ENCODE peak calls at places on chromosomes 7 and 10, in ten cellular contexts. J is right cardiac atrium; Z is neuronal stem cell; V is CD8-positive, alpha-beta memory T cell; O is mammary epithelial cell; M is A549; H is astrocyte of the spinal cord; Y is AG04450; C is fibroblast of mammary gland; R is psoas muscle. G is an unnamed sample.

GRCh38 chr7:76512941-76513816 is 2.8 kb downstream of the UPK3B start:
- DNase-seq in J (peak; percentile 54), Z (no peak), V (no peak), O (no peak), M (peak; percentile 68), H (no peak), Y (no peak), C (peak; percentile 14), R (peak; percentile 15), G (no peak)

GRCh38 chr7:51455948-51456347 is 139.3 kb upstream of the COBL start:
- DNase-seq in J (no peak), Z (no peak), V (no peak), O (no peak), M (no peak), H (no peak), Y (no peak), C (no peak), R (no peak), G (no peak)

GRCh38 chr7:28406192-28406591 is 6.1 kb upstream of the CREB5 start:
- DNase-seq in J (peak; percentile 30), Z (no peak), V (no peak), O (no peak), M (no peak), H (no peak), Y (no peak), C (peak; percentile 57), R (no peak), G (no peak)

GRCh38 chr7:36115448-36116321 is 37.4 kb upstream of the EEPD1 start:
- DNase-seq in J (peak; percentile 82), Z (no peak), V (peak; percentile 52), O (peak; percentile 95), M (peak; percentile 84), H (peak; percentile 96), Y (peak; percentile 92), C (peak; percentile 98), R (peak; percentile 85), G (peak; percentile 95)

GRCh38 chr7:126574276-126574675 is 678.5 kb downstream of the GRM8 start:
- DNase-seq in J (no peak), Z (no peak), V (no peak), O (peak; percentile 89), M (peak; percentile 7), H (peak; percentile 45), Y (no peak), C (peak; percentile 10), R (no peak), G (peak; percentile 78)

GRCh38 chr10:86945361-86946214 is 11.8 kb downstream of the MMRN2 start:
- DNase-seq in J (peak; percentile 74), Z (no peak), V (peak; percentile 28), O (no peak), M (no peak), H (peak; percentile 30), Y (no peak), C (peak; percentile 59), R (peak; percentile 37), G (no peak)

GRCh38 chr7:17625038-17625437 is 315.3 kb downstream of the SNX13 start:
- DNase-seq in J (no peak), Z (no peak), V (no peak), O (peak; percentile 67), M (no peak), H (peak; percentile 83), Y (peak; percentile 53), C (peak; percentile 93), R (no peak), G (peak; percentile 43)

GRCh38 chr10:80356563-80356999 is at the start of the genes DYDC1 and DYDC2:
- DNase-seq in J (peak; percentile 73), Z (peak; percentile 82), V (peak; percentile 57), O (peak; percentile 45), M (no peak), H (no peak), Y (no peak), C (no peak), R (peak; percentile 36), G (peak; percentile 56)

GRCh38 chr10:121293121-121293520 is 305.1 kb downstream of the FGFR2 start:
- DNase-seq in J (no peak), Z (no peak), V (no peak), O (no peak), M (no peak), H (no peak), Y (no peak), C (no peak), R (no peak), G (no peak)

GRCh38 chr10:49277973-49278372 is 21.0 kb upstream of the C10orf71 start:
- DNase-seq in J (no peak), Z (no peak), V (no peak), O (no peak), M (no peak), H (no peak), Y (no peak), C (no peak), R (no peak), G (no peak)

GRCh38 chr7:115297651-115298050 is 375.8 kb downstream of the MDFIC start:
- DNase-seq in J (peak; percentile 39), Z (no peak), V (no peak), O (peak; percentile 75), M (peak; percentile 28), H (peak; percentile 76), Y (no peak), C (peak; percentile 65), R (no peak), G (peak; percentile 82)

GRCh38 chr7:23471090-23471859 is 984 bp upstream of the IGF2BP3 start:
- DNase-seq in J (no peak), Z (peak; percentile 92), V (no peak), O (peak; percentile 46), M (peak; percentile 80), H (peak; percentile 84), Y (no peak), C (no peak), R (no peak), G (peak; percentile 95)

GRCh38 chr7:27243340-27244163 is 950 bp downstream of the EVX1 start:
- DNase-seq in J (no peak), Z (no peak), V (no peak), O (no peak), M (no peak), H (no peak), Y (no peak), C (no peak), R (no peak), G (no peak)

GRCh38 chr10:117272195-117273076 is 31.5 kb downstream of the SLC18A2 start:
- DNase-seq in J (no peak), Z (no peak), V (no peak), O (no peak), M (no peak), H (no peak), Y (no peak), C (no peak), R (no peak), G (no peak)

GRCh38 chr7:108403597-108404217 is 52.5 kb downstream of the NRCAM start:
- DNase-seq in J (no peak), Z (no peak), V (no peak), O (no peak), M (no peak), H (no peak), Y (no peak), C (no peak), R (no peak), G (no peak)

GRCh38 chr7:151794508-151795167 is 82.3 kb downstream of the PRKAG2 start:
- DNase-seq in J (peak; percentile 43), Z (peak; percentile 17), V (no peak), O (no peak), M (no peak), H (peak; percentile 45), Y (no peak), C (no peak), R (no peak), G (peak; percentile 55)

GRCh38 chr7:77528368-77528767 is 8.7 kb upstream of the PTPN12 start:
- DNase-seq in J (no peak), Z (no peak), V (no peak), O (peak; percentile 93), M (no peak), H (no peak), Y (no peak), C (no peak), R (no peak), G (no peak)

GRCh38 chr10:94366382-94366781 is 3.6 kb upstream of the NOC3L start:
- DNase-seq in J (no peak), Z (no peak), V (no peak), O (no peak), M (no peak), H (no peak), Y (no peak), C (no peak), R (no peak), G (no peak)
- H3K4me3 ChIP-seq in J (no peak overlapping the region), Z (no peak overlapping the region), V (no peak overlapping the region), O (no peak overlapping the region), M (no peak overlapping the region), H (no peak overlapping the region), Y (no peak overlapping the region), C (no peak overlapping the region), R (no peak overlapping the region), G (no peak overlapping the region)

GRCh38 chr7:155349601-155350331 is 52.1 kb downstream of the INSIG1 start:
- DNase-seq in J (no peak), Z (no peak), V (peak; percentile 20), O (no peak), M (no peak), H (no peak), Y (no peak), C (no peak), R (no peak), G (no peak)
- H3K4me3 ChIP-seq in J (no peak overlapping the region), Z (no peak overlapping the region), V (no peak overlapping the region), O (no peak overlapping the region), M (no peak overlapping the region), H (no peak overlapping the region), Y (no peak overlapping the region), C (no peak overlapping the region), R (no peak overlapping the region), G (no peak overlapping the region)

GRCh38 chr10:113061054-113061430 is 111.0 kb downstream of the TCF7L2 start:
- DNase-seq in J (peak; percentile 67), Z (no peak), V (no peak), O (no peak), M (no peak), H (no peak), Y (no peak), C (no peak), R (no peak), G (no peak)
- H3K4me3 ChIP-seq in J (no peak overlapping the region), Z (no peak overlapping the region), V (no peak overlapping the region), O (no peak overlapping the region), M (no peak overlapping the region), H (no peak overlapping the region), Y (no peak overlapping the region), C (no peak overlapping the region), R (peak overlapping the region; percentile 49), G (no peak overlapping the region)

GRCh38 chr10:114303556-114303955 is 64.5 kb downstream of the VWA2 start:
- DNase-seq in J (no peak), Z (no peak), V (no peak), O (no peak), M (no peak), H (no peak), Y (no peak), C (no peak), R (no peak), G (no peak)

GRCh38 chr10:114305521-114305925 is 66.5 kb downstream of the VWA2 start:
- DNase-seq in J (peak; percentile 70), Z (no peak), V (no peak), O (no peak), M (no peak), H (no peak), Y (no peak), C (no peak), R (no peak), G (no peak)

GRCh38 chr10:114304566-114305421 is 65.7 kb downstream of the VWA2 start:
- DNase-seq in J (peak; percentile 75), Z (peak; percentile 82), V (peak; percentile 81), O (no peak), M (no peak), H (no peak), Y (no peak), C (no peak), R (peak; percentile 36), G (peak; percentile 29)

GRCh38 chr10:114301951-114302710 is 63.1 kb downstream of the VWA2 start:
- DNase-seq in J (peak; percentile 80), Z (no peak), V (no peak), O (no peak), M (no peak), H (no peak), Y (no peak), C (no peak), R (peak; percentile 31), G (peak; percentile 85)

GRCh38 chr10:114304017-114304565 is 65.0 kb downstream of the VWA2 start:
- DNase-seq in J (peak; percentile 85), Z (peak; percentile 79), V (peak; percentile 71), O (peak; percentile 60), M (peak; percentile 79), H (peak; percentile 93), Y (peak; percentile 73), C (peak; percentile 76), R (peak; percentile 72), G (peak; percentile 70)
- H3K4me3 ChIP-seq in J (peak overlapping the region; percentile 7), Z (peak overlapping the region; percentile 84), V (peak overlapping the region; percentile 70), O (no peak overlapping the region), M (peak overlapping the region; percentile 29), H (peak overlapping the region; percentile 29), Y (peak overlapping the region; percentile 44), C (no peak overlapping the region), R (peak overlapping the region; percentile 49), G (no peak overlapping the region)